ENCODE peak calls at places on chromosomes 3 and 15, in four cellular contexts. L is ascending aorta, R is transverse colon, M is body of pancreas. N is an unnamed sample.

GRCh38 chr3:84601303-84601702 is 357.5 kb upstream of the CADM2 start:
- DNase-seq in M (no peak), R (no peak), L (no peak), N (no peak)

GRCh38 chr3:122510878-122511481 is 3.8 kb downstream of the KPNA1 start:
- DNase-seq in R (no peak), L (no peak), M (no peak), N (no peak)

GRCh38 chr15:96361309-96362000 is 31.0 kb downstream of the NR2F2 start:
- DNase-seq in L (no peak), M (no peak), R (no peak), N (no peak)

GRCh38 chr3:11335056-11335608 is 62.9 kb downstream of the ATG7 start:
- DNase-seq in R (no peak), M (peak; percentile 16), L (no peak), N (no peak)

GRCh38 chr15:90044916-90045371 is 43.8 kb downstream of the ZNF710 start:
- DNase-seq in M (no peak), R (no peak), L (no peak), N (no peak)

GRCh38 chr15:50876989-50877360 is 31.5 kb upstream of the AP4E1 start:
- DNase-seq in R (peak; percentile 81), L (peak; percentile 20), M (peak; percentile 76), N (peak; percentile 52)

GRCh38 chr15:80142646-80143045 is 10.2 kb upstream of the FAH start:
- DNase-seq in R (no peak), M (no peak), L (no peak), N (no peak)

GRCh38 chr15:56732881-56733130 is 503 bp downstream of the ZNF280D start:
- DNase-seq in R (no peak), M (no peak), L (no peak), N (no peak)

GRCh38 chr3:196757876-196758739 is 18.5 kb downstream of the PAK2 start:
- DNase-seq in R (no peak), M (no peak), L (no peak), N (no peak)

GRCh38 chr15:80317389-80318169 is 65.6 kb upstream of the CTXND1 start:
- DNase-seq in L (no peak), M (peak; percentile 33), R (no peak), N (no peak)

GRCh38 chr15:55820043-55820442 is 77.1 kb upstream of the PRTG start:
- DNase-seq in M (no peak), L (no peak), R (no peak), N (no peak)

GRCh38 chr15:60589253-60589652 is 110.3 kb upstream of the ICE2 start:
- DNase-seq in R (peak; percentile 46), M (no peak), L (no peak), N (no peak)

GRCh38 chr15:74399511-74400312 is 32.3 kb upstream of the CYP11A1 start:
- DNase-seq in L (no peak), R (peak; percentile 22), M (no peak), N (no peak)

GRCh38 chr3:57729339-57730039 is 26.6 kb upstream of the SLMAP start:
- DNase-seq in R (no peak), M (no peak), L (no peak), N (no peak)

GRCh38 chr3:131147534-131147933 is 120.9 kb downstream of the NEK11 start:
- DNase-seq in R (no peak), M (no peak), L (no peak), N (no peak)

GRCh38 chr15:35038655-35039534 is 46.2 kb downstream of the NANOGP8 start:
- DNase-seq in L (no peak), M (no peak), R (no peak), N (no peak)

GRCh38 chr3:190217081-190217480 is 96.4 kb upstream of the P3H2 start:
- DNase-seq in M (no peak), L (no peak), R (no peak), N (no peak)

GRCh38 chr15:33194704-33195261 is at the start of gene FMN1:
- DNase-seq in R (peak; percentile 93), M (peak; percentile 96), L (peak; percentile 82), N (peak; percentile 87)

GRCh38 chr15:95277266-95277665 is 1045.9 kb downstream of the MCTP2 start:
- DNase-seq in L (no peak), M (no peak), R (no peak), N (no peak)

GRCh38 chr3:102941761-102942160 is 506.9 kb downstream of the ZPLD1 start:
- DNase-seq in M (no peak), R (no peak), L (no peak), N (no peak)

GRCh38 chr3:129051776-129052400 is 8.7 kb upstream of the GP9 start:
- DNase-seq in L (no peak), R (peak; percentile 28), M (peak; percentile 44), N (no peak)

GRCh38 chr3:171323934-171324535 is 136.2 kb downstream of the TNIK start:
- DNase-seq in L (no peak), M (peak; percentile 80), R (no peak), N (no peak)

GRCh38 chr3:17967111-17967510 is 224.7 kb upstream of the TBC1D5 start:
- DNase-seq in M (no peak), L (no peak), R (no peak), N (no peak)

GRCh38 chr3:99943931-99944761 is 126.5 kb downstream of the CMSS1 start:
- DNase-seq in R (no peak), M (no peak), L (no peak), N (no peak)

GRCh38 chr3:134474956-134475355 is 10.8 kb downstream of the ANAPC13 start:
- DNase-seq in L (no peak), M (no peak), R (no peak), N (no peak)

DNA sequence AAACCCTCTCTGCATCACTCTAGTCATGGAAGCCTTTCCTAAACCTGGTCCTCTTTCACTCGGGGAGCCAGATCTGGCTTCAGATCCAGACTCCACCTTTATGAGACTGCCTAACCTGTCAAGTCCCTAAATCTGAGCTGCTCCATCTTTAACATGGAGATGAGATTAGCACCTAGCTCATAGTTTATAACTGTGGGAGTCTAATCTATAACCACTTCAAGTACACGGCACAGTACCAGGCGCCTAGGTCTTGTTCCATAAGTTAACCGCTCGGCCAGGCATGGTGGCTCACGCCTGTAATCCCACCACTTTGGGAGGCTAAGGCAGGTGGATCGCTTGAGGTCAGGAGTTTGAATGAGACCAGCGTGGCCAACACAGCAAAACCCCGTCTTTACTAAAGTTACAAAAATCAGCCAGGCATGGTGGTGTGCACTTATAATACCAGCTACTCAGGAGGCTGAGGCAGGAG is 30.3 kb downstream of the TPM1 start:
- DNase-seq in R (no peak), L (no peak), M (no peak), N (no peak)
- H3K27ac ChIP-seq in R (peak overlapping the region; percentile 59), L (no peak overlapping the region), M (peak overlapping the region; percentile 27), N (no peak overlapping the region)

GRCh38 chr15:99763827-99764226 is 30.6 kb upstream of the LYSMD4 start:
- DNase-seq in M (no peak), R (no peak), L (no peak), N (no peak)
- H3K27ac ChIP-seq in M (no peak overlapping the region), R (no peak overlapping the region), L (no peak overlapping the region), N (no peak overlapping the region)

DNA sequence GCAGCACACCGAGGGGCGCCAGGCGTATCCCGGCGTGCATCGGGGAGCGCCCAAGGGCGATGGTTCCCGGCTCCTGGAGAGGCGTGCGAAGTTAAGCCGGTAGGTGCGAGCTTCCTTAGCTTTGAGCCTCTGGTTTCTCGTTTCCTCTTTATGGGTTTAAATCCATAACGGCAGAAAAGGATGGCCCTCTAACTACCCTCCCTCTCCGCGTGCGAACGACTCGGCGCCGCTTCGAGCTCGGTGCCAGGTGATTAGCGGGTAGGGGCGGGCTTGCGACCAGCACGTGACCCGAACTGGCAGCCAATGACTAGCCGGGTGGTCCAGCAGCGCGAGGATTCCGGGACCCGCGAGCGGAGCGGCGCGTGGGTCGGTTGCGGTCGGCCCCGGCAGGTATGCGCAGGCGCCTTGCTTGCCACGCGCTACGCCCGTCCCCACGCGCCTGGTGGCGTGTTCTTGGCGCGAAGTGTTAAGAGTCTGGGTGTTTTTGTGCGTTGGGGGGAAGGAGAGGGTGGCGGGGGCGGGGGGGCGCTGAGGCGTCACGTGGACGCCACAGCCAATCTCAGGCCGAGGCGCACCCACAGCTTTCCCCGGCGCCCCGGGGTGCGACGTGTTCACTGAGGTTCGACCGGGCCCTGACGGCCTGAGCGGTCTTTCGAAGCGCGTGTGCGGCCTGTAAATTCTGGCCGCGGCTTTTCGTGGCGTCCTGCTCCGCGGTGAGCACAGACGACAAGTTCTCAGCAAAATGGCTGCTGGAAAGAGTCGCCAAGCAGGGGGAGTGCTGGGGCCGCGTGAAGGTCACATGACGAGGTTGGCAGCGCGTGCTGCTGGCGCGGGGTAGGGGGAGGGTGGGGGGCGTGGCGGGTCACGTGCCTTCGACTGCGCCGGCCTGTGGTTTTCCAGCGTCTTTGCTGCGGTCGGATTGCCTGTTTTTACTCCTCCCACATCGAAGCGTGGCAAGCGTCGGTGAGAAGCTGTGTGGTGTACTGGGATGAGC is 38.7 kb upstream of the MGA start:
- DNase-seq in L (peak; percentile 17), R (peak; percentile 78), M (peak; percentile 86), N (peak; percentile 69)
- H3K27ac ChIP-seq in L (peak overlapping the region; percentile 83), R (peak overlapping the region; percentile 53), M (peak overlapping the region; percentile 81), N (no peak overlapping the region)

GRCh38 chr3:46927718-46928073 is 48.8 kb downstream of the CCDC12 start:
- DNase-seq in R (no peak), M (no peak), L (no peak), N (no peak)
- H3K27ac ChIP-seq in R (peak overlapping the region; percentile 68), M (peak overlapping the region; percentile 2), L (peak overlapping the region; percentile 4), N (no peak overlapping the region)

GRCh38 chr3:52084954-52085730 is 28.8 kb upstream of the DUSP7 start:
- DNase-seq in M (no peak), R (no peak), L (no peak), N (no peak)
- H3K27ac ChIP-seq in M (no peak overlapping the region), R (no peak overlapping the region), L (no peak overlapping the region), N (no peak overlapping the region)

GRCh38 chr15:52440414-52440813 is 88.3 kb downstream of the MYO5A start:
- DNase-seq in R (no peak), M (no peak), L (no peak), N (no peak)
- H3K27ac ChIP-seq in R (no peak overlapping the region), M (no peak overlapping the region), L (no peak overlapping the region), N (no peak overlapping the region)

GRCh38 chr15:70328137-70329115 is 230.7 kb upstream of the TLE3 start:
- DNase-seq in L (no peak), R (peak; percentile 43), M (peak; percentile 40), N (no peak)
- H3K27ac ChIP-seq in L (peak overlapping the region; percentile 18), R (peak overlapping the region; percentile 50), M (no peak overlapping the region), N (no peak overlapping the region)

GRCh38 chr3:124780767-124781485 is 50.7 kb downstream of the UMPS start:
- DNase-seq in M (peak; percentile 58), L (peak; percentile 46), R (peak; percentile 50), N (no peak)
- H3K27ac ChIP-seq in M (peak overlapping the region; percentile 51), L (peak overlapping the region; percentile 92), R (peak overlapping the region; percentile 86), N (no peak overlapping the region)

N was measured in CD4-positive, alpha-beta T cell.